ENCODE peak calls at places on chromosomes 12 and 14, in ten cellular contexts. N is GF-D8, D is left lobe of liver, C is Panc1, I is progenitor cell of endocrine pancreas, G is NCI-H1417, U is T-helper 2 cell, R is fibroblast of lung, S is lung, L is IMR-90. W is an unnamed sample.

GRCh38 chr14:71267691-71268090 is 360.4 kb downstream of the PCNX1 start:
- DNase-seq in C (no peak), U (peak), D (no peak), I (no peak), R (no peak), G (no peak), N (no peak), L (peak), S (no peak), W (no peak)

GRCh38 chr14:92385561-92385960 is 62.6 kb downstream of the SLC24A4 start:
- DNase-seq in R (no peak), D (no peak), L (no peak), S (no peak), U (no peak), I (no peak), N (no peak), G (no peak), C (no peak), W (no peak)

GRCh38 chr12:76899522-76899921 is 20.7 kb upstream of the CSRP2 start:
- DNase-seq in S (no peak), U (no peak), G (no peak), C (no peak), N (no peak), D (no peak), L (no peak), R (no peak), I (no peak), W (no peak)

GRCh38 chr14:100529561-100530031 is 57.6 kb downstream of the BEGAIN start:
- DNase-seq in L (no peak), N (no peak), U (no peak), G (no peak), I (peak), R (no peak), D (no peak), S (peak), C (no peak), W (no peak)

GRCh38 chr12:24895612-24896011 is 53.3 kb downstream of the BCAT1 start:
- DNase-seq in C (no peak), L (peak), U (no peak), R (peak), S (no peak), G (no peak), D (no peak), N (no peak), I (no peak), W (no peak)

GRCh38 chr12:108828774-108829173 is 28.6 kb downstream of the SSH1 start:
- DNase-seq in U (no peak), N (no peak), C (no peak), I (no peak), D (no peak), R (peak), S (no peak), G (no peak), L (peak), W (peak)

GRCh38 chr14:99415496-99416281 is 65.0 kb downstream of the SETD3 start:
- DNase-seq in L (peak), D (no peak), U (peak), G (peak), R (peak), C (peak), N (peak), S (peak), I (peak), W (peak)

GRCh38 chr12:112964067-112964670 is 14.2 kb upstream of the OAS2 start:
- DNase-seq in I (no peak), S (no peak), L (no peak), U (no peak), G (no peak), R (no peak), D (no peak), N (no peak), C (no peak), W (no peak)

GRCh38 chr12:49823350-49823749 is 4.9 kb downstream of the NCKAP5L start:
- DNase-seq in G (no peak), C (no peak), N (no peak), L (no peak), S (no peak), D (no peak), I (no peak), U (no peak), R (no peak), W (no peak)

GRCh38 chr14:73633517-73634332 is 11.1 kb upstream of the DNAL1 start:
- DNase-seq in I (peak), S (peak), D (peak), C (peak), L (peak), G (peak), R (peak), N (no peak), U (peak), W (peak)

GRCh38 chr12:1936406-1937320 is 18.2 kb upstream of the CACNA2D4 start:
- DNase-seq in L (peak), D (peak), U (no peak), N (no peak), S (peak), I (no peak), G (peak), C (no peak), R (peak), W (peak)

GRCh38 chr12:11621797-11622423 is 27.6 kb upstream of the ETV6 start:
- DNase-seq in S (no peak), C (no peak), N (no peak), L (no peak), D (no peak), I (no peak), G (peak), R (peak), U (peak), W (no peak)

GRCh38 chr14:50523271-50524041 is 8.9 kb downstream of the MAP4K5 start:
- DNase-seq in S (no peak), U (no peak), N (no peak), L (no peak), D (no peak), I (no peak), R (no peak), C (no peak), G (no peak), W (no peak)

GRCh38 chr12:108447168-108447840 is 67.8 kb upstream of the FICD start:
- DNase-seq in L (peak), S (no peak), I (no peak), U (no peak), R (no peak), D (no peak), N (no peak), G (no peak), C (no peak), W (no peak)

GRCh38 chr14:101072531-101072930 is 169.0 kb upstream of the RTL1 start:
- DNase-seq in S (peak), N (no peak), C (no peak), I (peak), R (peak), L (peak), G (no peak), U (no peak), D (peak), W (no peak)

GRCh38 chr14:75711796-75712211 is 50.8 kb downstream of the TTLL5 start:
- DNase-seq in L (peak), S (peak), G (no peak), C (peak), D (peak), R (peak), I (peak), N (no peak), U (peak), W (peak)

GRCh38 chr12:131783915-131784541 is 44.2 kb upstream of the MMP17 start:
- DNase-seq in U (no peak), N (no peak), I (no peak), R (peak), G (no peak), C (no peak), L (peak), D (no peak), S (no peak), W (peak)

GRCh38 chr12:12181516-12181915 is 85.3 kb downstream of the LRP6 start:
- DNase-seq in L (peak), R (peak), U (no peak), G (no peak), D (no peak), I (no peak), N (no peak), S (no peak), C (no peak), W (peak)

GRCh38 chr12:45268672-45269406 is 52.9 kb downstream of the ANO6 start:
- DNase-seq in S (peak), I (no peak), L (peak), D (peak), G (peak), R (peak), C (no peak), U (no peak), N (peak), W (peak)

GRCh38 chr14:98136019-98136418 is 1136.0 kb downstream of the BCL11B start:
- DNase-seq in G (peak), I (no peak), U (peak), S (no peak), R (no peak), D (no peak), C (no peak), L (no peak), N (no peak), W (no peak)

GRCh38 chr12:4828176-4828575 is 81.5 kb upstream of the KCNA1 start:
- DNase-seq in I (no peak), G (no peak), S (no peak), C (no peak), D (no peak), U (peak), R (no peak), L (no peak), N (no peak), W (no peak)

GRCh38 chr14:89182326-89182725 is 234.7 kb downstream of the FOXN3 start:
- DNase-seq in G (no peak), R (no peak), D (no peak), U (no peak), L (no peak), I (no peak), S (no peak), C (no peak), N (no peak), W (no peak)

GRCh38 chr14:105049753-105050550 is 15.3 kb downstream of the GPR132 start:
- DNase-seq in S (no peak), D (no peak), U (no peak), L (no peak), N (no peak), C (no peak), R (no peak), I (no peak), G (no peak), W (no peak)

GRCh38 chr12:117968826-117969659 is at the start of gene KSR2:
- DNase-seq in G (peak), U (peak), N (no peak), C (no peak), I (peak), R (peak), D (peak), L (no peak), S (peak), W (no peak)